ENCODE peak calls at places on chromosomes 5 and 9, in seven cellular contexts. R, H, C, Y, J, B and S are unnamed samples.

GRCh38 chr9:138045541-138046490 is 168.2 kb downstream of the CACNA1B start:
- DNase-seq in C (peak), R (no peak), J (no peak), H (no peak), B (no peak), Y (no peak), S (peak)

GRCh38 chr9:16873131-16873787 is 2.8 kb upstream of the BNC2 start:
- DNase-seq in C (no peak), B (no peak), Y (no peak), R (no peak), J (no peak), H (no peak), S (no peak)

GRCh38 chr5:150245111-150245789 is 44.3 kb downstream of the CAMK2A start:
- DNase-seq in C (no peak), B (no peak), Y (no peak), H (no peak), R (peak), J (peak), S (no peak)

GRCh38 chr5:132099905-132100304 is 26.3 kb downstream of the CSF2 start:
- DNase-seq in H (no peak), R (no peak), C (no peak), J (no peak), Y (no peak), B (no peak), S (no peak)

GRCh38 chr5:45274241-45274640 is 421.9 kb downstream of the HCN1 start:
- DNase-seq in Y (no peak), B (no peak), C (no peak), R (no peak), J (no peak), H (no peak), S (no peak)

GRCh38 chr9:68919666-68920065 is 94.2 kb downstream of the PRKACG start:
- DNase-seq in H (no peak), J (no peak), C (no peak), Y (no peak), R (no peak), B (no peak), S (no peak)

GRCh38 chr9:135772056-135773042 is 70.4 kb downstream of the KCNT1 start:
- DNase-seq in H (no peak), C (no peak), B (no peak), J (no peak), Y (no peak), R (no peak), S (no peak)

GRCh38 chr9:123371228-123371584 is 15.2 kb downstream of the CRB2 start:
- DNase-seq in Y (no peak), J (no peak), C (no peak), H (no peak), B (no peak), R (no peak), S (no peak)

GRCh38 chr9:138101444-138102234 is 224.1 kb downstream of the CACNA1B start:
- DNase-seq in Y (no peak), J (no peak), H (no peak), C (peak), R (no peak), B (no peak), S (no peak)

GRCh38 chr9:37926737-37927590 is 23.0 kb upstream of the SLC25A51 start:
- DNase-seq in B (no peak), H (no peak), J (no peak), C (no peak), Y (no peak), R (no peak), S (no peak)

GRCh38 chr5:88116396-88116795 is 152.2 kb downstream of the TMEM161B start:
- DNase-seq in B (no peak), R (no peak), H (no peak), C (no peak), J (no peak), Y (no peak), S (no peak)

GRCh38 chr9:36401179-36401740 is 1.2 kb upstream of the RNF38 start:
- DNase-seq in C (no peak), R (no peak), J (no peak), B (no peak), H (peak), Y (peak), S (no peak)

GRCh38 chr9:112299514-112299913 is 33.9 kb downstream of the PTBP3 start:
- DNase-seq in R (no peak), C (no peak), H (peak), J (no peak), B (no peak), Y (peak), S (no peak)

GRCh38 chr9:132498811-132499210 is 83.6 kb upstream of the BARHL1 start:
- DNase-seq in H (no peak), C (no peak), B (no peak), J (no peak), Y (no peak), R (no peak), S (no peak)

GRCh38 chr5:181222630-181223040 is 446 bp upstream of the TRIM41 start:
- DNase-seq in R (no peak), J (no peak), Y (no peak), B (no peak), C (no peak), H (no peak), S (no peak)

GRCh38 chr9:118829334-118829733 is 539.9 kb downstream of the BRINP1 start:
- DNase-seq in Y (no peak), J (no peak), H (no peak), R (no peak), B (no peak), C (no peak), S (no peak)

GRCh38 chr9:137157618-137158502 is 12.0 kb downstream of the LRRC26 start:
- DNase-seq in J (no peak), H (no peak), B (no peak), C (no peak), R (no peak), Y (no peak), S (no peak)

GRCh38 chr5:180844858-180845257 is 16.2 kb downstream of the ZFP62 start:
- DNase-seq in Y (no peak), H (no peak), B (no peak), R (no peak), C (no peak), J (no peak), S (no peak)

GRCh38 chr9:136631038-136632000 is 31.4 kb upstream of the EGFL7 start:
- DNase-seq in H (peak), J (peak), B (peak), R (peak), C (no peak), Y (peak), S (peak)

GRCh38 chr5:157387683-157388093 is 72.3 kb upstream of the NIPAL4 start:
- DNase-seq in H (peak), R (no peak), J (no peak), B (no peak), Y (peak), C (peak), S (no peak)

GRCh38 chr9:121360975-121361374 is 9.1 kb downstream of the STOM start:
- DNase-seq in C (no peak), R (no peak), H (peak), B (no peak), Y (no peak), J (no peak), S (no peak)

GRCh38 chr5:143701476-143701875 is 110.5 kb upstream of the HMHB1 start:
- DNase-seq in R (no peak), J (no peak), H (no peak), Y (no peak), C (no peak), B (no peak), S (no peak)

GRCh38 chr9:83538172-83538889 is at the start of gene FRMD3:
- DNase-seq in C (peak), H (peak), R (peak), B (peak), Y (peak), J (peak), S (no peak)

GRCh38 chr5:3277590-3278196 is 317.9 kb upstream of the IRX1 start:
- DNase-seq in C (no peak), R (no peak), Y (no peak), H (no peak), J (no peak), B (no peak), S (no peak)

GRCh38 chr5:21776466-21776865 is 1076.7 kb downstream of the CDH12 start:
- DNase-seq in C (no peak), B (no peak), Y (no peak), R (no peak), J (no peak), H (no peak), S (no peak)

GRCh38 chr5:167167191-167167590 is 1124.3 kb upstream of the WWC1 start:
- DNase-seq in Y (no peak), J (no peak), H (no peak), B (no peak), C (no peak), R (no peak), S (no peak)

GRCh38 chr5:157180374-157181264 is at the start of gene ITK:
- DNase-seq in C (no peak), H (no peak), Y (no peak), B (no peak), J (no peak), R (no peak), S (no peak)

GRCh38 chr9:129211686-129212085 is 33.6 kb upstream of the IER5L start:
- DNase-seq in R (peak), Y (no peak), B (no peak), J (no peak), C (no peak), H (no peak), S (no peak)

GRCh38 chr5:122880749-122881148 is 35.3 kb downstream of the SNX24 start:
- DNase-seq in B (no peak), R (no peak), H (no peak), C (no peak), J (no peak), Y (no peak), S (no peak)

GRCh38 chr5:137470111-137470920 is 28.8 kb downstream of the SPOCK1 start:
- DNase-seq in C (no peak), H (peak), B (no peak), R (no peak), Y (no peak), J (no peak), S (no peak)

GRCh38 chr5:107604990-107605389 is 65.7 kb downstream of the EFNA5 start:
- DNase-seq in C (no peak), Y (no peak), R (no peak), H (no peak), B (no peak), J (no peak), S (no peak)

DNA sequence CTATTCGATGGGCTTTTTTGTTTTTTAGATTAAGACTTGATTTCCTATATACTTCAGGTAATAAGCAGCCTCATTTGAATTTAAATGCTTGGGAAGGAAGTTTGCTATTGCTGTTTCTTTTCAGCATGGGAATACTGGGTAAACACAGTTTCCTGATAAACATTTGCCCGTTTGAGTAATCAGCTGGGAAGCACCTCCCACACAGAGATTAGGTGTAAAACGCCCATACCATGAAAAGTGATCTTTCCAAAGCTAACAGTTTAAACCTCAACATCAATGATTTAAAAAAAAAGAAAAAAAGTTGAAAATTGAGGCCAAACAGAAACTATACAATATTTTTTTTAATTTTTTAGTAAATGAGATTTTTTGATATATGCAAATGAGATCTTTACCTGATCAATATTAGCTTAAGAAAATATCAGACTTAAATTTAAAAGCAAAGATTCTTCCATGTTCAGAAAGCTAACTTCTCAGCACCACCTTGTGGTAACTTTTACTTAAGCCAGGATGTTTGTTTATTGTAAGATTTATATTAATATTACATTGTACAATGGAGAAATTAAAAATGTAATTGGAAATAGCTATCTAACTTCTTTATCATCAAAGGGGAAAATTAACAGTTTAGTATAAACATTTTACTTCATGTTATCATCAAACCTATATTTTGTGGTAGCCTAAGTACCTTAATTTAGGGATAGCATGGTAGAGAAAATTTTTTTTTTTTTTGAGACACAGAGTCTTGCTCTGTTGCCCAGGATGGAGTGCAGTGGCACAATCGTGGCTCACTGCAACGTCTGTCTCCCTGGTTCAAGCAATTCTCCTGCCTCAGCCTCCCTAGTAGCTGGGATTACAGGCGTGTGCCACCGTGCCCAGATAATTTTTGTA is 39.8 kb downstream of the F2RL2 start:
- DNase-seq in H (no peak), Y (no peak), J (no peak), R (no peak), C (no peak), B (no peak), S (no peak)
- TF ChIP-seq CTCF in H (peak), Y (peak), J (peak), R (peak), C (peak), B (peak), S (no peak)

GRCh38 chr9:126564716-126565115 is 49.0 kb upstream of the LMX1B start:
- DNase-seq in H (no peak), Y (no peak), R (no peak), B (no peak), C (no peak), J (no peak), S (no peak)
- TF ChIP-seq CTCF in H (peak), Y (peak), R (peak), B (no peak), C (no peak), J (peak), S (no peak)

DNA sequence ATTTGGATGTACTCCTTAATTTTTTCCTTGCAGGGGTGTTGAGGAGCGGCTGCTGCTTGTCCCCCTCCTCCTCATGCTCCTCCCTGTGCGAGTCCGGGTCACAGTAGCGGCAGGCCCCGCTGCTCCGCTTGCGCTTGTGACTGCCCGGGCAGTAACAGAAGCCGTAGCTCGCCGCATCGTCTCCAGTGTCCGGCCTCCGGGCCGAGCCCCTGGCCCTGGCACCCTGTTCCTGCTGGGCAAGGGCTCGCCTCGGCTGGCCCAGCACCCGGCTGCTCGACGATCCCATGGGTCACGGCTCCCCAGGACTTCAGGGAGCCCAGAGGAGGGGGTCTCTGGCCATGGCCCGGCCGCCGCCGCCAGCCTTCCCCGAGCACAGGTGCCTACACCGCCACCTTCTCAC is at the start of gene GMCL2:
- DNase-seq in B (no peak), R (no peak), C (no peak), Y (no peak), J (no peak), H (no peak), S (no peak)
- TF ChIP-seq CTCF in B (no peak), R (no peak), C (no peak), Y (no peak), J (no peak), H (no peak), S (no peak)

GRCh38 chr5:115625579-115626443 is at the start of gene TMED7:
- DNase-seq in R (peak), Y (peak), J (peak), B (peak), H (peak), C (peak), S (peak)
- TF ChIP-seq CTCF in R (no peak), Y (peak), J (peak), B (no peak), H (no peak), C (no peak), S (no peak)